ENCODE peak calls at places on chromosomes 5 and 9, in nine cellular contexts. N, Y, F, L, I, A, J, H and D are unnamed samples.

GRCh38 chr5:176473335-176474006 is 25.3 kb downstream of the FAF2 start:
- DNase-seq in N (no peak), Y (no peak), F (no peak), L (no peak), I (peak; percentile 64), A (no peak), J (no peak), H (no peak), D (no peak)

GRCh38 chr5:176573564-176574296 is 24.6 kb downstream of the CDHR2 start:
- DNase-seq in N (peak; percentile 59), Y (peak; percentile 71), F (peak; percentile 43), L (peak; percentile 54), I (peak; percentile 32), A (peak; percentile 20), J (peak; percentile 32), H (peak; percentile 58), D (peak; percentile 74)

GRCh38 chr9:133372144-133372543 is 3.7 kb downstream of the SURF4 start:
- DNase-seq in N (no peak), Y (no peak), F (peak; percentile 70), L (peak; percentile 33), I (no peak), A (no peak), J (no peak), H (no peak), D (no peak)

GRCh38 chr9:76912631-76913275 is 6.8 kb upstream of the PRUNE2 start:
- DNase-seq in N (no peak), Y (no peak), F (no peak), L (no peak), I (peak; percentile 7), A (no peak), J (peak; percentile 7), H (no peak), D (no peak)

GRCh38 chr5:36944607-36945225 is 68.1 kb downstream of the NIPBL start:
- DNase-seq in N (no peak), Y (no peak), F (no peak), L (no peak), I (peak; percentile 76), A (no peak), J (peak; percentile 51), H (peak; percentile 74), D (no peak)

GRCh38 chr5:79413112-79413511 is 100.8 kb downstream of the HOMER1 start:
- DNase-seq in N (no peak), Y (no peak), F (no peak), L (no peak), I (no peak), A (no peak), J (no peak), H (no peak), D (no peak)

GRCh38 chr9:14710804-14711203 is 11.7 kb downstream of the CER1 start:
- DNase-seq in N (no peak), Y (no peak), F (no peak), L (no peak), I (peak; percentile 26), A (no peak), J (no peak), H (no peak), D (no peak)

GRCh38 chr9:36764364-36765076 is 191.8 kb downstream of the MELK start:
- DNase-seq in N (no peak), Y (no peak), F (no peak), L (no peak), I (no peak), A (no peak), J (no peak), H (peak; percentile 24), D (no peak)

GRCh38 chr5:72456391-72457060 is 50.7 kb downstream of the ZNF366 start:
- DNase-seq in N (no peak), Y (no peak), F (no peak), L (no peak), I (no peak), A (no peak), J (no peak), H (no peak), D (no peak)

GRCh38 chr5:114249838-114250237 is 112.0 kb upstream of the KCNN2 start:
- DNase-seq in N (no peak), Y (no peak), F (no peak), L (no peak), I (peak; percentile 94), A (no peak), J (no peak), H (no peak), D (no peak)

GRCh38 chr9:14314929-14315753 is 1.2 kb upstream of the NFIB start:
- DNase-seq in N (peak; percentile 96), Y (peak; percentile 96), F (peak; percentile 95), L (peak; percentile 95), I (peak; percentile 34), A (peak; percentile 96), J (no peak), H (peak; percentile 89), D (peak; percentile 85)

GRCh38 chr5:12242960-12243888 is 339.0 kb upstream of the CTNND2 start:
- DNase-seq in N (no peak), Y (no peak), F (no peak), L (no peak), I (no peak), A (no peak), J (no peak), H (no peak), D (no peak)

GRCh38 chr5:79689541-79690466 is at the start of gene CMYA5:
- DNase-seq in N (peak; percentile 60), Y (peak; percentile 28), F (peak; percentile 98), L (no peak), I (peak; percentile 33), A (peak; percentile 73), J (no peak), H (no peak), D (no peak)

GRCh38 chr9:93111371-93112115 is 15.5 kb downstream of the CARD19 start:
- DNase-seq in N (peak; percentile 6), Y (no peak), F (peak; percentile 8), L (peak; percentile 6), I (peak; percentile 48), A (peak; percentile 5), J (no peak), H (no peak), D (no peak)

DNA sequence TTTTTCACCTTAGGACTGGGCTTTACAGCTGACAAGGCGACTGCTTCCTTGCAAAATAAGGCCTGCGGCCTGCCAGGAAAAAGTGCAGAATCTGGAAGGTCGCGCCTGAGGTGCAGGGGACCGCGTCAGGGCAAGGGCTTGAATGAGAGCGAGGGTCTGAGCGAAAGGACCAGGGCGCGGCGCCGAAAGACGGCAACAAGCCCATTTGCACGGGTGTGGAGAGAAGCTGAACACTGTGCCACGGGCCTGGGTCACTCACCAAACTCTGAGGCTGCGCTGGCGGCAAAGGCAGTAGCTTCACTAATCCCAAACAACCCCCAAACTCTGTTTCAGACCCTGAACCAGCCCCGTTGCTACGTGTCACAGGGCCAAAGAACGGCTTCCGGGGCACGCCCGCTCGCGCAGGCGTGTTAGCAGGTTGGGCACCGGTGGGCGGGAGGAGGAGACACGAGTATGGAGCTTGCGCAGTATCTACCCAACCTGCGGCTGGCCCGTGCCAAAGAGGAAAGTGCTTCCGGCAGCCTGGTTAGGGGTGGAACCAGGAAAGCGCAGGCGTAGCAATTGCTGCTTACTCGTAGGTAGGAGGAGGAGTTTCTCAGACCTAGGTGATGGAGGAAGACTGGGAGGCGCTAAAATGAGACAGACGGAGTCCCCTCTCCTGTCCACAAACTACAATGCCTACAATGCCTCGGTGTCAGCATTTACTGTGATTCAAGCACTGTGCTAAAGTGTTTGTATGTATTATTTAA is at the start of the genes KCTD16 and YIPF5:
- DNase-seq in N (peak; percentile 94), Y (peak; percentile 97), F (peak; percentile 96), L (peak; percentile 98), I (peak; percentile 96), A (peak; percentile 92), J (peak; percentile 92), H (peak; percentile 98), D (peak; percentile 88)
- TF ChIP-seq POLR2A in N (peak; percentile 63), Y (no peak), F (peak; percentile 43), L (peak; percentile 79), I (peak; percentile 93), A (peak; percentile 13), J (peak; percentile 84), H (peak; percentile 44), D (peak; percentile 30)

GRCh38 chr9:136619742-136620440 is 42.8 kb upstream of the EGFL7 start:
- DNase-seq in N (no peak), Y (peak; percentile 83), F (peak; percentile 54), L (no peak), I (peak; percentile 51), A (no peak), J (no peak), H (no peak), D (peak; percentile 71)

GRCh38 chr9:136621734-136622093 is 41.0 kb upstream of the EGFL7 start:
- DNase-seq in N (no peak), Y (no peak), F (no peak), L (no peak), I (no peak), A (no peak), J (no peak), H (no peak), D (no peak)

GRCh38 chr9:136620441-136621018 is 42.2 kb upstream of the EGFL7 start:
- DNase-seq in N (no peak), Y (no peak), F (no peak), L (no peak), I (no peak), A (no peak), J (no peak), H (no peak), D (no peak)

GRCh38 chr9:136622538-136622948 is 40.2 kb upstream of the EGFL7 start:
- DNase-seq in N (no peak), Y (no peak), F (no peak), L (no peak), I (no peak), A (no peak), J (no peak), H (no peak), D (no peak)

DNA sequence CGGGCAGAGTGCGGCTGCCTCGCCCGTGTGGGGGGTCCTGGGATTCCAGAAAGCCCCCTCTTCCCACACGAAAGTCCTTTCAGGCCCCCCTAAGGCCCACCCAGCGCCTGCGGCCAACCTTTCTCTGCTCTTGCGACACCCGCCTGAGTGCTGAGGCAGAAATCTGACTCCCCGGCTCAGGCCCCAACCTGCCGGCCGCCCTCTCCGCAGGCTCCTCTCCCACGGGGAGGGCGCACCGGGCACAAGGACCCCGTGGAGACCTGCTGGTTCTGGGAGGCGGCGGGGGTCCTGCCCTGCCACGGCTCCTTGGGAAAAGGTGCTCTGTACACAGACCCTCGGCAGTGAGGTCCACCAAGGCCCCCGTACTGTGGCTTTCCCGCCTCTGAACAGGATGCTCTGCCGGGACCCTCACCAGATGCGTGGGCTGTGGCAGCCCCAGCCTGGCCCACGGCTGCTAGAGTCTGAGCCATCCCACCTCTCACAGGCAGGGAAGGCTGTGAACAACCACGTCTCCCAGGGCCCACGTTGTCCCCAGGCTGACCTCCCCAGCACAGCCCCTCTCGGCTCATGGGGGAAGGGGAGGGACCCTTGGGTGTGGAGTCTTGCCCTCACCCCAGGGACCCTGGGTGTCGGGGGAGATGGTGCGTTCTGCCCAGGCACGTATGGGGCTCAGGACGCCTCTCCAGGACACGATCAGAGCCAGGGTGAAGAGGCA is 41.5 kb upstream of the EGFL7 start:
- DNase-seq in N (no peak), Y (no peak), F (no peak), L (no peak), I (no peak), A (no peak), J (no peak), H (no peak), D (no peak)
- H3K4me1 ChIP-seq in N (peaks cover 39% of the 10 kb centered on the region), Y (peaks cover 61% of the 10 kb centered on the region), F (peaks cover 25% of the 10 kb centered on the region), L (peaks cover 26% of the 10 kb centered on the region), I (peaks cover 12% of the 10 kb centered on the region), A (peaks cover 4% of the 10 kb centered on the region), J (peaks cover 4% of the 10 kb centered on the region), H (peaks cover 29% of the 10 kb centered on the region), D (peaks cover 51% of the 10 kb centered on the region)

GRCh38 chr9:128159784-128160602 is at the start of gene BBLN:
- DNase-seq in N (peak; percentile 96), Y (peak; percentile 96), F (peak; percentile 92), L (peak; percentile 96), I (peak; percentile 85), A (peak; percentile 98), J (peak; percentile 88), H (peak; percentile 92), D (peak; percentile 90)
- TF ChIP-seq POLR2A in N (peak; percentile 67), Y (no peak), F (peak; percentile 46), L (peak; percentile 80), I (peak; percentile 72), A (peak; percentile 42), J (peak; percentile 89), H (peak; percentile 69), D (no peak)

GRCh38 chr5:142837274-142837673 is 67.1 kb downstream of the ARHGAP26 start:
- DNase-seq in N (no peak), Y (no peak), F (no peak), L (no peak), I (no peak), A (no peak), J (no peak), H (no peak), D (no peak)
- H3K4me1 ChIP-seq in N (peaks cover 32% of the 10 kb centered on the region), Y (peaks cover 33% of the 10 kb centered on the region), F (peaks cover 34% of the 10 kb centered on the region), L (peaks cover 10% of the 10 kb centered on the region), I (peaks cover 6% of the 10 kb centered on the region), A (peaks cover 1% of the 10 kb centered on the region), J (peaks cover 9% of the 10 kb centered on the region), H (peaks cover 72% of the 10 kb centered on the region), D (no peaks in the 10 kb centered on the region)